ENCODE peak calls at places on chromosomes 6 and 20, in four cellular contexts. F is effector CD8-positive, alpha-beta T cell; R is AG10803; O is activated CD4-positive, alpha-beta T cell treated with anti-CD3 and anti-CD28 coated beads, Interleukin-2, amount 50 U/mL, for 1 hour. B is an unnamed sample.

GRCh38 chr20:41275181-41275793 is 42.2 kb downstream of the ZHX3 start:
- DNase-seq in O (no peak), R (peak; percentile 74), F (no peak), B (peak; percentile 70)

GRCh38 chr6:4603291-4603690 is 172.9 kb upstream of the CDYL start:
- DNase-seq in R (peak; percentile 93), O (no peak), F (no peak), B (no peak)

GRCh38 chr6:31407699-31408098 is 4.3 kb downstream of the MICA start:
- DNase-seq in F (no peak), O (no peak), R (peak; percentile 67), B (peak; percentile 32)

GRCh38 chr6:40848868-40849524 is 190.0 kb downstream of the UNC5CL start:
- DNase-seq in F (no peak), R (no peak), O (no peak), B (no peak)

GRCh38 chr20:24891546-24892393 is 57.3 kb upstream of the CST7 start:
- DNase-seq in F (no peak), O (no peak), R (no peak), B (no peak)

GRCh38 chr20:49790077-49790798 is 22.4 kb upstream of the SLC9A8 start:
- DNase-seq in R (peak; percentile 88), F (no peak), O (no peak), B (no peak)

GRCh38 chr6:67411036-67411435 is 1224.0 kb upstream of the ADGRB3 start:
- DNase-seq in O (no peak), R (no peak), F (no peak), B (no peak)

GRCh38 chr6:119215885-119216590 is 133.5 kb downstream of the MAN1A1 start:
- DNase-seq in O (no peak), R (no peak), F (no peak), B (no peak)

GRCh38 chr20:18805881-18806280 is 7.7 kb upstream of the SCP2D1 start:
- DNase-seq in R (peak; percentile 12), O (no peak), F (no peak), B (no peak)

GRCh38 chr20:13009682-13010406 is 1.1 kb downstream of the SPTLC3 start:
- DNase-seq in O (no peak), F (no peak), R (peak; percentile 92), B (peak; percentile 51)